ENCODE peak calls at places on chromosomes 2 and 18, in eight cellular contexts. Q is stimulated activated CD8-positive, alpha-beta memory T cell treated with anti-CD3 and anti-CD28 coated beads, Interleukin-15, amount 100 ng/mL, for 24 hours; D is heart right ventricle; M is Calu3; E is amniotic stem cell; R is HEK293T; F is NB4; U is HT-29. J is an unnamed sample.

GRCh38 chr2:224369028-224369632 is 32.8 kb downstream of the FAM124B start:
- DNase-seq in Q (no peak), D (no peak), M (peak; percentile 26), E (peak; percentile 35), R (peak; percentile 32), F (peak; percentile 63), U (peak; percentile 60), J (peak; percentile 42)

GRCh38 chr18:76430636-76431035 is 64.4 kb downstream of the ZNF516 start:
- DNase-seq in Q (no peak), D (no peak), M (no peak), E (no peak), R (no peak), F (no peak), U (no peak), J (no peak)

GRCh38 chr2:239942871-239943311 is 82.3 kb downstream of the NDUFA10 start:
- DNase-seq in Q (no peak), D (no peak), M (no peak), E (no peak), R (no peak), F (no peak), U (no peak), J (no peak)

GRCh38 chr18:75727479-75727878 is 300.0 kb upstream of the SMIM21 start:
- DNase-seq in Q (no peak), D (peak; percentile 33), M (no peak), E (no peak), R (peak; percentile 34), F (peak; percentile 46), U (peak; percentile 35), J (no peak)

GRCh38 chr2:53751728-53752127 is 15.9 kb upstream of the CHAC2 start:
- DNase-seq in Q (no peak), D (no peak), M (no peak), E (no peak), R (no peak), F (no peak), U (no peak), J (peak; percentile 37)

GRCh38 chr2:60540054-60540453 is 13.4 kb downstream of the BCL11A start:
- DNase-seq in Q (no peak), D (no peak), M (no peak), E (no peak), R (no peak), F (peak; percentile 35), U (no peak), J (no peak)

GRCh38 chr2:161915121-161915520 is 158.9 kb downstream of the DPP4 start:
- DNase-seq in Q (no peak), D (no peak), M (no peak), E (no peak), R (no peak), F (no peak), U (no peak), J (no peak)

GRCh38 chr2:105243961-105244360 is 2.4 kb downstream of the GPR45 start:
- DNase-seq in Q (no peak), D (no peak), M (no peak), E (no peak), R (peak; percentile 39), F (no peak), U (no peak), J (no peak)

GRCh38 chr2:8268172-8268783 is 413.6 kb upstream of the ID2 start:
- DNase-seq in Q (no peak), D (peak; percentile 33), M (no peak), E (no peak), R (no peak), F (no peak), U (no peak), J (no peak)

GRCh38 chr18:26867471-26867870 is 2.0 kb upstream of the AQP4 start:
- DNase-seq in Q (no peak), D (no peak), M (no peak), E (no peak), R (no peak), F (no peak), U (no peak), J (no peak)

GRCh38 chr2:240451791-240452470 is 16.5 kb downstream of the GPC1 start:
- DNase-seq in Q (no peak), D (no peak), M (no peak), E (no peak), R (no peak), F (no peak), U (no peak), J (no peak)

GRCh38 chr2:48249631-48250473 is 280.1 kb upstream of the STON1 start:
- DNase-seq in Q (no peak), D (no peak), M (no peak), E (no peak), R (no peak), F (peak; percentile 95), U (no peak), J (no peak)

GRCh38 chr2:202918860-202919259 is 6.8 kb downstream of the CARF start:
- DNase-seq in Q (no peak), D (no peak), M (no peak), E (no peak), R (no peak), F (no peak), U (no peak), J (no peak)

GRCh38 chr2:74379851-74380789 is at the start of gene DCTN1:
- DNase-seq in Q (no peak), D (peak; percentile 55), M (peak; percentile 6), E (peak; percentile 37), R (peak; percentile 57), F (no peak), U (peak; percentile 12), J (peak; percentile 8)

GRCh38 chr2:28583899-28584553 is 88.2 kb downstream of the PLB1 start:
- DNase-seq in Q (peak; percentile 28), D (peak; percentile 83), M (peak; percentile 86), E (peak; percentile 86), R (peak; percentile 30), F (peak; percentile 86), U (peak; percentile 67), J (no peak)

GRCh38 chr2:46850742-46851141 is 64.9 kb downstream of the MCFD2 start:
- DNase-seq in Q (no peak), D (peak; percentile 68), M (peak; percentile 47), E (peak; percentile 37), R (no peak), F (no peak), U (no peak), J (no peak)

GRCh38 chr18:10453885-10454772 is at the start of gene APCDD1:
- DNase-seq in Q (no peak), D (peak; percentile 67), M (peak; percentile 38), E (no peak), R (peak; percentile 50), F (peak; percentile 57), U (no peak), J (no peak)

GRCh38 chr2:217802261-217802660 is 200.5 kb downstream of the TNS1 start:
- DNase-seq in Q (no peak), D (no peak), M (no peak), E (no peak), R (no peak), F (no peak), U (no peak), J (no peak)

GRCh38 chr2:38549851-38550250 is 52.9 kb downstream of the HNRNPLL start:
- DNase-seq in Q (no peak), D (no peak), M (no peak), E (no peak), R (no peak), F (no peak), U (no peak), J (no peak)

GRCh38 chr2:44529448-44529847 is 167.7 kb downstream of the CAMKMT start:
- DNase-seq in Q (no peak), D (no peak), M (no peak), E (no peak), R (no peak), F (no peak), U (no peak), J (no peak)

GRCh38 chr2:64202206-64202864 is 58.1 kb upstream of the PELI1 start:
- DNase-seq in Q (no peak), D (no peak), M (no peak), E (no peak), R (no peak), F (no peak), U (peak; percentile 96), J (no peak)

GRCh38 chr2:95052301-95052700 is 26.8 kb downstream of the MAL start:
- DNase-seq in Q (no peak), D (no peak), M (no peak), E (no peak), R (no peak), F (no peak), U (no peak), J (no peak)

GRCh38 chr2:233075966-233076339 is 15.8 kb downstream of the INPP5D start:
- DNase-seq in Q (no peak), D (no peak), M (no peak), E (no peak), R (no peak), F (peak; percentile 83), U (no peak), J (peak; percentile 56)

GRCh38 chr2:236997086-236997485 is 88.6 kb upstream of the COPS8 start:
- DNase-seq in Q (no peak), D (no peak), M (peak; percentile 58), E (no peak), R (no peak), F (no peak), U (no peak), J (no peak)

GRCh38 chr2:235618039-235618438 is 124.2 kb downstream of the AGAP1 start:
- DNase-seq in Q (no peak), D (no peak), M (no peak), E (peak; percentile 66), R (no peak), F (no peak), U (no peak), J (no peak)

GRCh38 chr2:207771421-207771820 is 1.7 kb upstream of the FZD5 start:
- DNase-seq in Q (no peak), D (no peak), M (no peak), E (no peak), R (no peak), F (peak; percentile 26), U (no peak), J (no peak)

GRCh38 chr2:40118622-40119021 is 333.3 kb downstream of the SLC8A1 start:
- DNase-seq in Q (no peak), D (no peak), M (no peak), E (no peak), R (no peak), F (no peak), U (no peak), J (no peak)

GRCh38 chr2:100965596-100965995 is 36.5 kb upstream of the RPL31 start:
- DNase-seq in Q (no peak), D (no peak), M (no peak), E (no peak), R (no peak), F (no peak), U (no peak), J (no peak)

GRCh38 chr2:135960598-135961551 is 24.6 kb downstream of the DARS1 start:
- DNase-seq in Q (no peak), D (no peak), M (no peak), E (no peak), R (no peak), F (no peak), U (no peak), J (no peak)

GRCh38 chr2:195456765-195457164 is 200.3 kb upstream of the SLC39A10 start:
- DNase-seq in Q (no peak), D (no peak), M (no peak), E (no peak), R (no peak), F (no peak), U (no peak), J (no peak)

GRCh38 chr2:204655101-204655500 is 109.8 kb downstream of the PARD3B start:
- DNase-seq in Q (no peak), D (no peak), M (no peak), E (no peak), R (no peak), F (no peak), U (no peak), J (no peak)

GRCh38 chr2:63378589-63378988 is 209.7 kb downstream of the WDPCP start:
- DNase-seq in Q (no peak), D (no peak), M (no peak), E (no peak), R (no peak), F (peak; percentile 78), U (peak; percentile 40), J (no peak)